ENCODE peak calls at places on chromosomes 1 and 21, in ten cellular contexts. One of them, this sample, is unnamed.

GRCh38 chr21:35473496-35473895 is 424.4 kb upstream of the RUNX1 start:
- DNase-seq in pancreas: no peak
- DNase-seq in fibroblast of lung: no peak
- DNase-seq in uterus: no peak
- DNase-seq in CD8-positive, alpha-beta T cell: no peak
- DNase-seq in SJSA1: no peak
- DNase-seq in spleen: no peak
- DNase-seq in mesenchymal stem cell: no peak
- DNase-seq in IMR-90: no peak
- DNase-seq in endothelial cell of umbilical vein: no peak
- DNase-seq in this sample: no peak

GRCh38 chr1:245155186-245156040 is 628 bp downstream of the KIF26B start:
- DNase-seq in pancreas: no peak
- DNase-seq in fibroblast of lung: peak; percentile 30
- DNase-seq in uterus: no peak
- DNase-seq in CD8-positive, alpha-beta T cell: no peak
- DNase-seq in SJSA1: no peak
- DNase-seq in spleen: no peak
- DNase-seq in mesenchymal stem cell: peak; percentile 74
- DNase-seq in IMR-90: peak; percentile 15
- DNase-seq in endothelial cell of umbilical vein: peak; percentile 49
- DNase-seq in this sample: no peak

GRCh38 chr1:110594466-110595076 is 11.6 kb downstream of the KCNA2 start:
- DNase-seq in pancreas: no peak
- DNase-seq in fibroblast of lung: no peak
- DNase-seq in uterus: no peak
- DNase-seq in CD8-positive, alpha-beta T cell: no peak
- DNase-seq in SJSA1: no peak
- DNase-seq in spleen: no peak
- DNase-seq in mesenchymal stem cell: no peak
- DNase-seq in IMR-90: no peak
- DNase-seq in endothelial cell of umbilical vein: no peak
- DNase-seq in this sample: no peak

GRCh38 chr1:26733392-26733791 is 37.6 kb downstream of the ARID1A start:
- DNase-seq in pancreas: no peak
- DNase-seq in fibroblast of lung: no peak
- DNase-seq in uterus: no peak
- DNase-seq in CD8-positive, alpha-beta T cell: no peak
- DNase-seq in SJSA1: no peak
- DNase-seq in spleen: no peak
- DNase-seq in mesenchymal stem cell: no peak
- DNase-seq in IMR-90: no peak
- DNase-seq in endothelial cell of umbilical vein: no peak
- DNase-seq in this sample: no peak

GRCh38 chr1:231058416-231059109 is 18.5 kb upstream of the FAM89A start:
- DNase-seq in pancreas: no peak
- DNase-seq in fibroblast of lung: no peak
- DNase-seq in uterus: no peak
- DNase-seq in CD8-positive, alpha-beta T cell: no peak
- DNase-seq in SJSA1: no peak
- DNase-seq in spleen: no peak
- DNase-seq in mesenchymal stem cell: no peak
- DNase-seq in IMR-90: no peak
- DNase-seq in endothelial cell of umbilical vein: no peak
- DNase-seq in this sample: no peak

GRCh38 chr1:81550753-81551152 is 250.0 kb upstream of the ADGRL2 start:
- DNase-seq in pancreas: no peak
- DNase-seq in fibroblast of lung: no peak
- DNase-seq in uterus: no peak
- DNase-seq in CD8-positive, alpha-beta T cell: no peak
- DNase-seq in SJSA1: no peak
- DNase-seq in spleen: no peak
- DNase-seq in mesenchymal stem cell: no peak
- DNase-seq in IMR-90: no peak
- DNase-seq in endothelial cell of umbilical vein: peak; percentile 6
- DNase-seq in this sample: no peak

GRCh38 chr1:117036018-117036421 is 24.1 kb upstream of the TTF2 start:
- DNase-seq in pancreas: no peak
- DNase-seq in fibroblast of lung: no peak
- DNase-seq in uterus: no peak
- DNase-seq in CD8-positive, alpha-beta T cell: no peak
- DNase-seq in SJSA1: no peak
- DNase-seq in spleen: no peak
- DNase-seq in mesenchymal stem cell: no peak
- DNase-seq in IMR-90: no peak
- DNase-seq in endothelial cell of umbilical vein: no peak
- DNase-seq in this sample: no peak

GRCh38 chr1:68015960-68016359 is 34.5 kb downstream of the DIRAS3 start:
- DNase-seq in pancreas: no peak
- DNase-seq in fibroblast of lung: no peak
- DNase-seq in uterus: no peak
- DNase-seq in CD8-positive, alpha-beta T cell: no peak
- DNase-seq in SJSA1: no peak
- DNase-seq in spleen: no peak
- DNase-seq in mesenchymal stem cell: no peak
- DNase-seq in IMR-90: no peak
- DNase-seq in endothelial cell of umbilical vein: no peak
- DNase-seq in this sample: no peak

GRCh38 chr1:28580706-28581530 is 11.1 kb upstream of the RAB42 start:
- DNase-seq in pancreas: no peak
- DNase-seq in fibroblast of lung: peak; percentile 53
- DNase-seq in uterus: no peak
- DNase-seq in CD8-positive, alpha-beta T cell: no peak
- DNase-seq in SJSA1: peak; percentile 51
- DNase-seq in spleen: peak; percentile 79
- DNase-seq in mesenchymal stem cell: peak; percentile 53
- DNase-seq in IMR-90: peak; percentile 56
- DNase-seq in endothelial cell of umbilical vein: peak; percentile 49
- DNase-seq in this sample: no peak

GRCh38 chr1:115478933-115479551 is 141.0 kb upstream of the NGF start:
- DNase-seq in pancreas: peak; percentile 80
- DNase-seq in fibroblast of lung: no peak
- DNase-seq in uterus: no peak
- DNase-seq in CD8-positive, alpha-beta T cell: no peak
- DNase-seq in SJSA1: no peak
- DNase-seq in spleen: no peak
- DNase-seq in mesenchymal stem cell: no peak
- DNase-seq in IMR-90: no peak
- DNase-seq in endothelial cell of umbilical vein: no peak
- DNase-seq in this sample: no peak

GRCh38 chr1:35539824-35540261 is 17.4 kb downstream of the KIAA0319L start:
- DNase-seq in pancreas: no peak
- DNase-seq in fibroblast of lung: peak; percentile 66
- DNase-seq in uterus: no peak
- DNase-seq in CD8-positive, alpha-beta T cell: no peak
- DNase-seq in SJSA1: no peak
- DNase-seq in spleen: no peak
- DNase-seq in mesenchymal stem cell: peak; percentile 30
- DNase-seq in IMR-90: peak; percentile 80
- DNase-seq in endothelial cell of umbilical vein: no peak
- DNase-seq in this sample: no peak

GRCh38 chr1:115924730-115925129 is 51.6 kb upstream of the SLC22A15 start:
- DNase-seq in pancreas: no peak
- DNase-seq in fibroblast of lung: no peak
- DNase-seq in uterus: no peak
- DNase-seq in CD8-positive, alpha-beta T cell: no peak
- DNase-seq in SJSA1: no peak
- DNase-seq in spleen: no peak
- DNase-seq in mesenchymal stem cell: no peak
- DNase-seq in IMR-90: no peak
- DNase-seq in endothelial cell of umbilical vein: no peak
- DNase-seq in this sample: no peak

GRCh38 chr1:9542425-9542824 is 3.2 kb downstream of the SLC25A33 start:
- DNase-seq in pancreas: no peak
- DNase-seq in fibroblast of lung: peak; percentile 63
- DNase-seq in uterus: no peak
- DNase-seq in CD8-positive, alpha-beta T cell: no peak
- DNase-seq in SJSA1: no peak
- DNase-seq in spleen: no peak
- DNase-seq in mesenchymal stem cell: peak; percentile 41
- DNase-seq in IMR-90: peak; percentile 44
- DNase-seq in endothelial cell of umbilical vein: peak; percentile 64
- DNase-seq in this sample: no peak

GRCh38 chr1:15155760-15156743 is 2.5 kb downstream of the TMEM51 start:
- DNase-seq in pancreas: peak; percentile 74
- DNase-seq in fibroblast of lung: peak; percentile 28
- DNase-seq in uterus: no peak
- DNase-seq in CD8-positive, alpha-beta T cell: no peak
- DNase-seq in SJSA1: no peak
- DNase-seq in spleen: no peak
- DNase-seq in mesenchymal stem cell: peak; percentile 77
- DNase-seq in IMR-90: no peak
- DNase-seq in endothelial cell of umbilical vein: no peak
- DNase-seq in this sample: no peak

GRCh38 chr1:15158506-15159165 is 5.1 kb downstream of the TMEM51 start:
- DNase-seq in pancreas: no peak
- DNase-seq in fibroblast of lung: peak; percentile 73
- DNase-seq in uterus: no peak
- DNase-seq in CD8-positive, alpha-beta T cell: no peak
- DNase-seq in SJSA1: no peak
- DNase-seq in spleen: no peak
- DNase-seq in mesenchymal stem cell: peak; percentile 98
- DNase-seq in IMR-90: peak; percentile 98
- DNase-seq in endothelial cell of umbilical vein: no peak
- DNase-seq in this sample: no peak

GRCh38 chr1:15156807-15157380 is 3.3 kb downstream of the TMEM51 start:
- DNase-seq in pancreas: peak; percentile 83
- DNase-seq in fibroblast of lung: no peak
- DNase-seq in uterus: no peak
- DNase-seq in CD8-positive, alpha-beta T cell: no peak
- DNase-seq in SJSA1: no peak
- DNase-seq in spleen: no peak
- DNase-seq in mesenchymal stem cell: no peak
- DNase-seq in IMR-90: no peak
- DNase-seq in endothelial cell of umbilical vein: no peak
- DNase-seq in this sample: no peak

GRCh38 chr1:15159166-15159555 is 5.6 kb downstream of the TMEM51 start:
- DNase-seq in pancreas: no peak
- DNase-seq in fibroblast of lung: peak; percentile 21
- DNase-seq in uterus: no peak
- DNase-seq in CD8-positive, alpha-beta T cell: no peak
- DNase-seq in SJSA1: no peak
- DNase-seq in spleen: no peak
- DNase-seq in mesenchymal stem cell: peak; percentile 89
- DNase-seq in IMR-90: peak; percentile 61
- DNase-seq in endothelial cell of umbilical vein: no peak
- DNase-seq in this sample: no peak

GRCh38 chr1:15157524-15158399 is 4.2 kb downstream of the TMEM51 start:
- DNase-seq in pancreas: no peak
- DNase-seq in fibroblast of lung: no peak
- DNase-seq in uterus: no peak
- DNase-seq in CD8-positive, alpha-beta T cell: no peak
- DNase-seq in SJSA1: no peak
- DNase-seq in spleen: no peak
- DNase-seq in mesenchymal stem cell: no peak
- DNase-seq in IMR-90: no peak
- DNase-seq in endothelial cell of umbilical vein: no peak
- DNase-seq in this sample: no peak
- H3K27ac ChIP-seq in pancreas: peak overlapping the region; percentile 95
- H3K27ac ChIP-seq in fibroblast of lung: peak overlapping the region; percentile 78
- H3K27ac ChIP-seq in uterus: no peak overlapping the region
- H3K27ac ChIP-seq in CD8-positive, alpha-beta T cell: no peak overlapping the region
- H3K27ac ChIP-seq in SJSA1: no peak overlapping the region
- H3K27ac ChIP-seq in spleen: no peak overlapping the region
- H3K27ac ChIP-seq in mesenchymal stem cell: peak overlapping the region; percentile 63
- H3K27ac ChIP-seq in IMR-90: peak overlapping the region; percentile 93
- H3K27ac ChIP-seq in endothelial cell of umbilical vein: no peak overlapping the region
- H3K27ac ChIP-seq in this sample: no peak overlapping the region

GRCh38 chr1:86154581-86155060 is 2.0 kb downstream of the COL24A1 start:
- DNase-seq in pancreas: no peak
- DNase-seq in fibroblast of lung: no peak
- DNase-seq in uterus: no peak
- DNase-seq in CD8-positive, alpha-beta T cell: no peak
- DNase-seq in SJSA1: no peak
- DNase-seq in spleen: peak; percentile 71
- DNase-seq in mesenchymal stem cell: peak; percentile 18
- DNase-seq in IMR-90: peak; percentile 38
- DNase-seq in endothelial cell of umbilical vein: no peak
- DNase-seq in this sample: peak; percentile 32
- H3K4me3 ChIP-seq in pancreas: no peak overlapping the region
- H3K4me3 ChIP-seq in fibroblast of lung: no peak overlapping the region
- H3K4me3 ChIP-seq in uterus: no peak overlapping the region
- H3K4me3 ChIP-seq in CD8-positive, alpha-beta T cell: no peak overlapping the region
- H3K4me3 ChIP-seq in SJSA1: no peak overlapping the region
- H3K4me3 ChIP-seq in spleen: no peak overlapping the region
- H3K4me3 ChIP-seq in mesenchymal stem cell: no peak overlapping the region
- H3K4me3 ChIP-seq in IMR-90: no peak overlapping the region
- H3K4me3 ChIP-seq in endothelial cell of umbilical vein: no peak overlapping the region
- H3K4me3 ChIP-seq in this sample: no peak overlapping the region

DNA sequence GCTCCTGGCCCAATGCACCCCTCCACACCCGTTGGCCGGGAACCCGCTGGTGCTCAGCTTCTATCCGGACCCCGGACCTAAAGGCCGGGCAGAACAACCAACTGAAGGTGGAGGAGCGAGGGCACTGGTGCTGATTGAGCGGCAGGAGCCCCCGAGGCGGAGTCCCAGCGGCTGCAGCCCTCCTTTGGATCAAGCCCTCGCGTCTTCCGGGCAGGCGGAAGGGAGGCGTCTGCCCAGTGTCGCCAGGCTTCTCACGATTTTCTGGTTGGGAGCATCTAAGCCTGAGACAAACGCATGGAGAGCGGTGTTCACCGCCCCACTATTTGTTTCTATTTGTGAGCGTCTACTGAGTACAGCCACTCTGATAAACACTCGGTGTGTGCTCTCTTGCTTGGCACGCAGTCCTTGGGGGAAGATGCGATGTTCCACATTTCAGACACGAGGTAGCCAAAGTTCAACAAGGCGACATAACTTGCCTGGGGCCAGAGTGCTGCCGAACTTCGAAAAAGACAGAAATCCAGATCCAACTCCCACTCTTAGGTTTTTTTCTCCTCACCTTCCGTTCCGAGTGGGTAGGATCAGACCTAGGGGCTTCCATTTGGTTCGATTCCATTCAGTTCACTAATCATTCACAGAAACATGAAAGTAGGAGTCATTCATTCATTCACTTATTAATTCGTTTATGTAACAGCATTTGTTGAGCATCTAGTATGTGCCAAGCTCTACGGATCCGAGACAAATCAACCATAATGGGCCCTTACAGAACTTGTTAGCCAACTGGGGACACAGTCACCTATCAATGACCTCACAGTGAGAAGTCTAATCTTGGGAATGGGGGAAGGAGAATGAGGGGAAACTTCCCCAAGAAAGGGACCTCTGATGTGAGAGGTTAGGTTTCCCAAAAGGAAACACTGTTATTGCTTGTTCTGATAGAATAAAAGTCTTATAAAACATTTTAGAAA is 4.9 kb upstream of the DMRTA2 start:
- DNase-seq in pancreas: no peak
- DNase-seq in fibroblast of lung: no peak
- DNase-seq in uterus: no peak
- DNase-seq in CD8-positive, alpha-beta T cell: no peak
- DNase-seq in SJSA1: no peak
- DNase-seq in spleen: no peak
- DNase-seq in mesenchymal stem cell: no peak
- DNase-seq in IMR-90: no peak
- DNase-seq in endothelial cell of umbilical vein: no peak
- DNase-seq in this sample: peak; percentile 71
- H3K9me3 ChIP-seq in pancreas: no peaks in the 10 kb centered on the region
- H3K9me3 ChIP-seq in fibroblast of lung: no peaks in the 10 kb centered on the region
- H3K9me3 ChIP-seq in uterus: no peaks in the 10 kb centered on the region
- H3K9me3 ChIP-seq in CD8-positive, alpha-beta T cell: no peaks in the 10 kb centered on the region
- H3K9me3 ChIP-seq in SJSA1: peaks cover under 1% of the 10 kb centered on the region
- H3K9me3 ChIP-seq in spleen: no peaks in the 10 kb centered on the region
- H3K9me3 ChIP-seq in mesenchymal stem cell: no peaks in the 10 kb centered on the region
- H3K9me3 ChIP-seq in IMR-90: peaks cover 10% of the 10 kb centered on the region
- H3K9me3 ChIP-seq in endothelial cell of umbilical vein: no peaks in the 10 kb centered on the region
- H3K9me3 ChIP-seq in this sample: no peaks in the 10 kb centered on the region

GRCh38 chr1:31423418-31423947 is 10.5 kb downstream of the SERINC2 start:
- DNase-seq in pancreas: no peak
- DNase-seq in fibroblast of lung: no peak
- DNase-seq in uterus: no peak
- DNase-seq in CD8-positive, alpha-beta T cell: no peak
- DNase-seq in SJSA1: no peak
- DNase-seq in spleen: peak; percentile 93
- DNase-seq in mesenchymal stem cell: no peak
- DNase-seq in IMR-90: no peak
- DNase-seq in endothelial cell of umbilical vein: no peak
- DNase-seq in this sample: no peak
- H3K27ac ChIP-seq in pancreas: no peak overlapping the region
- H3K27ac ChIP-seq in fibroblast of lung: no peak overlapping the region
- H3K27ac ChIP-seq in uterus: no peak overlapping the region
- H3K27ac ChIP-seq in CD8-positive, alpha-beta T cell: no peak overlapping the region
- H3K27ac ChIP-seq in SJSA1: no peak overlapping the region
- H3K27ac ChIP-seq in spleen: no peak overlapping the region
- H3K27ac ChIP-seq in mesenchymal stem cell: no peak overlapping the region
- H3K27ac ChIP-seq in IMR-90: no peak overlapping the region
- H3K27ac ChIP-seq in endothelial cell of umbilical vein: no peak overlapping the region
- H3K27ac ChIP-seq in this sample: no peak overlapping the region

This sample was measured in aorta.